ENCODE peak calls at places on chromosomes 16 and 17, in nine cellular contexts. O is left ventricle myocardium inferior; I is GM23338; D is cardiac muscle cell; X is PC-3; G is SK-N-SH; T is psoas muscle; U is stomach; P is CD4-positive, alpha-beta memory T cell. Z is an unnamed sample.

GRCh38 chr16:60929-61878 is 7.6 kb downstream of the SNRNP25 start:
- DNase-seq in X (no peak), U (no peak), D (no peak), T (peak; percentile 15), I (peak; percentile 32), P (no peak), O (no peak), G (no peak), Z (no peak)

GRCh38 chr17:10614536-10615155 is 42.5 kb downstream of the MYH3 start:
- DNase-seq in T (peak; percentile 32), G (peak; percentile 69), O (no peak), P (no peak), X (peak; percentile 61), I (peak; percentile 86), D (peak; percentile 77), U (no peak), Z (peak; percentile 33)

GRCh38 chr16:75340715-75341500 is 89.5 kb upstream of the BCAR1 start:
- DNase-seq in D (peak; percentile 44), I (peak; percentile 35), G (peak; percentile 39), T (no peak), X (peak; percentile 21), P (no peak), U (no peak), O (no peak), Z (no peak)

GRCh38 chr17:76527430-76528111 is 9.9 kb downstream of the CYGB start:
- DNase-seq in X (peak; percentile 85), D (peak; percentile 95), O (peak; percentile 73), I (peak; percentile 85), G (peak; percentile 71), T (peak; percentile 77), P (peak; percentile 56), U (peak; percentile 60), Z (no peak)

GRCh38 chr17:37541880-37542675 is 52.4 kb downstream of the DUSP14 start:
- DNase-seq in O (no peak), D (peak; percentile 79), P (no peak), G (no peak), U (no peak), T (no peak), X (no peak), I (peak; percentile 12), Z (no peak)

GRCh38 chr17:81510798-81511549 is 1.6 kb downstream of the ACTG1 start:
- DNase-seq in X (peak; percentile 20), G (no peak), T (no peak), I (no peak), O (no peak), D (peak; percentile 55), U (no peak), P (peak; percentile 55), Z (peak; percentile 10)

GRCh38 chr16:70713781-70714180 is 27.9 kb upstream of the MTSS2 start:
- DNase-seq in U (no peak), D (no peak), T (no peak), P (no peak), G (peak; percentile 81), X (no peak), O (no peak), I (no peak), Z (no peak)

GRCh38 chr16:29705030-29705429 is 26.1 kb downstream of the QPRT start:
- DNase-seq in I (no peak), X (no peak), D (no peak), P (no peak), U (no peak), G (no peak), T (no peak), O (no peak), Z (no peak)

GRCh38 chr16:66427451-66427860 is 361 bp downstream of the BEAN1 start:
- DNase-seq in O (no peak), D (no peak), I (peak; percentile 59), X (no peak), P (no peak), T (no peak), G (no peak), U (no peak), Z (no peak)

GRCh38 chr17:74442670-74443515 is 11.0 kb downstream of the GPRC5C start:
- DNase-seq in U (peak; percentile 95), P (no peak), I (peak; percentile 64), X (peak; percentile 51), D (peak; percentile 78), T (peak; percentile 91), O (peak; percentile 94), G (peak; percentile 60), Z (no peak)

GRCh38 chr16:53904533-53904932 is 200.6 kb downstream of the FTO start:
- DNase-seq in G (no peak), T (no peak), P (no peak), D (no peak), X (no peak), U (no peak), I (no peak), O (no peak), Z (no peak)

GRCh38 chr17:75832164-75832651 is 12.0 kb downstream of the UNC13D start:
- DNase-seq in O (no peak), X (peak; percentile 60), D (peak; percentile 82), U (peak; percentile 38), T (peak; percentile 49), P (peak; percentile 53), G (no peak), I (no peak), Z (no peak)

GRCh38 chr17:76388966-76389888 is 4.8 kb downstream of the SPHK1 start:
- DNase-seq in P (no peak), X (no peak), T (no peak), G (no peak), I (peak; percentile 68), D (no peak), U (peak; percentile 57), O (no peak), Z (no peak)

GRCh38 chr16:22053921-22054341 is 38.4 kb upstream of the VWA3A start:
- DNase-seq in P (no peak), O (no peak), G (no peak), X (no peak), I (no peak), U (no peak), D (no peak), T (no peak), Z (peak; percentile 12)

GRCh38 chr16:68386628-68387027 is 61.7 kb downstream of the SMPD3 start:
- DNase-seq in U (peak; percentile 86), D (no peak), I (no peak), T (no peak), G (peak; percentile 17), X (no peak), O (no peak), P (no peak), Z (no peak)

GRCh38 chr17:39240631-39241030 is 14.9 kb upstream of the STAC2 start:
- DNase-seq in G (no peak), I (no peak), D (no peak), T (no peak), O (no peak), X (no peak), U (no peak), P (no peak), Z (no peak)

GRCh38 chr17:6259899-6260298 is 175.0 kb downstream of the AIPL1 start:
- DNase-seq in D (no peak), I (peak; percentile 51), X (no peak), U (no peak), P (no peak), G (no peak), T (no peak), O (no peak), Z (peak; percentile 24)

GRCh38 chr16:21710938-21711337 is 47.2 kb downstream of the OTOA start:
- DNase-seq in G (no peak), T (no peak), O (no peak), P (no peak), U (no peak), I (no peak), D (no peak), X (no peak), Z (no peak)

GRCh38 chr16:86286991-86287640 is 223.2 kb upstream of the FOXF1 start:
- DNase-seq in D (no peak), P (no peak), O (no peak), T (no peak), G (no peak), U (no peak), X (no peak), I (peak; percentile 85), Z (no peak)

GRCh38 chr16:31108794-31109558 is 790 bp downstream of the BCKDK start:
- DNase-seq in X (no peak), G (no peak), U (no peak), P (no peak), O (no peak), I (peak; percentile 43), D (no peak), T (no peak), Z (no peak)

DNA sequence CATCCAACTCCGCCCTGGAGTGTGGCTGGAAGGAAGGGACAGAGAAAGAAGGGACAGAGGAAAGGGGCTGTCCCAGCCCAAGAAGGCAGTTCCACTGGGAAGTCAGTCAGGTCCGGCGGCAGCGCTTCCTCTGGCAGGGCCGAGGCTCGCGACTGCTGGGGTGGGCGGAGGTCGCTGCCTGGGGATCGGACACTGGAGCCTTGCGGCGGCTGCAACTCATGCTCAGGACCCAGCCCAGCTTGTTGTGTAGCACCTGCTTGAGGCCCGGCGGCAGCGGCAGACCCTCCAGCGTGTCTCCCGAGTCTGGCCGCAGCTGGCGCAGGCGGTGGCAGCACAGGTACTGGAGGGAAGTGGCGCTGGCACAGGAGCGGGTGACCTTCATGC is 4.0 kb upstream of the MRPS34 start:
- DNase-seq in T (peak; percentile 16), O (no peak), X (no peak), G (no peak), U (no peak), D (no peak), P (no peak), I (no peak), Z (no peak)
- H3K4me1 ChIP-seq in T (peaks cover 35% of the 10 kb centered on the region), O (peaks cover 65% of the 10 kb centered on the region), X (peaks cover 20% of the 10 kb centered on the region), G (no peaks in the 10 kb centered on the region), U (peaks cover 67% of the 10 kb centered on the region), D (peaks cover 11% of the 10 kb centered on the region), P (peaks cover 38% of the 10 kb centered on the region), I (peaks cover 4% of the 10 kb centered on the region), Z (peaks cover 8% of the 10 kb centered on the region)

GRCh38 chr17:27492470-27492869 is 36.2 kb downstream of the KSR1 start:
- DNase-seq in D (no peak), I (no peak), G (no peak), U (no peak), X (no peak), O (no peak), P (no peak), T (no peak), Z (no peak)
- H3K4me1 ChIP-seq in D (peaks cover 28% of the 10 kb centered on the region), I (peaks cover 87% of the 10 kb centered on the region), G (no peaks in the 10 kb centered on the region), U (peaks cover 62% of the 10 kb centered on the region), X (peaks cover 18% of the 10 kb centered on the region), O (peaks cover 58% of the 10 kb centered on the region), P (no peaks in the 10 kb centered on the region), T (peaks cover 26% of the 10 kb centered on the region), Z (no peaks in the 10 kb centered on the region)

GRCh38 chr17:79830303-79830702 is 8.9 kb downstream of the CBX4 start:
- DNase-seq in D (no peak), O (no peak), P (no peak), T (no peak), I (peak; percentile 58), X (no peak), G (no peak), U (no peak), Z (no peak)
- H3K4me1 ChIP-seq in D (peaks cover 66% of the 10 kb centered on the region), O (peaks cover 56% of the 10 kb centered on the region), P (peaks cover 28% of the 10 kb centered on the region), T (peaks cover 12% of the 10 kb centered on the region), I (peaks cover 34% of the 10 kb centered on the region), X (peaks cover 14% of the 10 kb centered on the region), G (no peaks in the 10 kb centered on the region), U (peaks cover 69% of the 10 kb centered on the region), Z (no peaks in the 10 kb centered on the region)

DNA sequence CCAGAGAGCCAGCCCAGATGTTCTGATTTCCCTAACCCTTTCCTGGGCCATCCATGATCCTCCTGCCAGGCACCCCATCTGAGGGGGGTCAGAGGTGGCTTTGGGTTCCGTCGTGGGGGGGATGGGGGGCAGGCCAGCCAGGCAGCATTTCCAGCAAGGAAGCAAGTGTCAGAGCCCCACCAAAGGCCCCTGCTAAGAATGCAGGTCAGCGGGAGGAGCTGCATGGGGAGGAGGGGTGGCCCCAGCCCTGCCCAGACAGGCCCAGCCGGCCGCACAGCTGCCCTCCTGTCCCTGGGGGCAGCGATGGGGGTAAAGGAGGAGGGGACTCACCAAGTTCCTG is 2.3 kb upstream of the SCRN2 start:
- DNase-seq in O (no peak), X (no peak), D (no peak), P (no peak), G (no peak), I (no peak), U (no peak), T (no peak), Z (no peak)
- H3K4me1 ChIP-seq in O (peaks cover 38% of the 10 kb centered on the region), X (peaks cover 21% of the 10 kb centered on the region), D (peaks cover 42% of the 10 kb centered on the region), P (peaks cover 41% of the 10 kb centered on the region), G (peaks cover 8% of the 10 kb centered on the region), I (peaks cover 23% of the 10 kb centered on the region), U (peaks cover 53% of the 10 kb centered on the region), T (peaks cover 17% of the 10 kb centered on the region), Z (peaks cover 20% of the 10 kb centered on the region)